ENCODE peak calls at places on chromosomes 4 and X, in nine cellular contexts. W is mammary epithelial cell, D is sigmoid colon, P is aorta, X is cardiac muscle cell, Q is IMR-90, T is Karpas-422, J is pancreas, K is neural progenitor cell. V is an unnamed sample.

GRCh38 chr4:78749972-78750727 is 26.0 kb upstream of the BMP2K start:
- DNase-seq in K (no peak), T (peak), W (no peak), X (no peak), J (no peak), P (no peak), D (no peak), Q (no peak), V (no peak)

GRCh38 chr4:98627883-98628282 is 30.5 kb downstream of the TSPAN5 start:
- DNase-seq in T (no peak), P (no peak), K (no peak), J (no peak), X (no peak), Q (peak), D (no peak), W (peak), V (no peak)

GRCh38 chr4:131644619-131645018 is 1504.5 kb upstream of the PCDH10 start:
- DNase-seq in W (peak), D (no peak), J (no peak), P (no peak), T (no peak), Q (peak), X (peak), K (peak), V (no peak)

GRCh38 chrX:31199051-31199769 is 127.4 kb upstream of the FTHL17 start:
- DNase-seq in J (no peak), W (peak), X (no peak), Q (no peak), D (no peak), P (no peak), K (no peak), T (no peak), V (no peak)

GRCh38 chr4:89064848-89065247 is 7.9 kb upstream of the FAM13A start:
- DNase-seq in X (no peak), W (no peak), P (no peak), Q (no peak), D (no peak), J (no peak), T (no peak), K (no peak), V (no peak)

GRCh38 chr4:13533670-13534343 is 10.5 kb downstream of the NKX3-2 start:
- DNase-seq in X (no peak), J (no peak), P (no peak), W (no peak), D (no peak), Q (no peak), T (no peak), K (no peak), V (no peak)

GRCh38 chr4:15738877-15739276 is 36.0 kb downstream of the BST1 start:
- DNase-seq in W (no peak), D (no peak), K (no peak), J (no peak), X (no peak), P (no peak), T (no peak), Q (peak), V (no peak)

GRCh38 chrX:63013549-63013948 is 337.6 kb downstream of the SPIN4 start:
- DNase-seq in D (no peak), X (no peak), W (no peak), J (no peak), K (no peak), P (no peak), Q (no peak), T (no peak), V (no peak)

GRCh38 chr4:48570646-48571220 is 80.7 kb downstream of the ZAR1 start:
- DNase-seq in P (no peak), J (no peak), D (no peak), X (no peak), K (no peak), T (no peak), Q (peak), W (peak), V (no peak)

GRCh38 chrX:43970528-43970927 is 2.7 kb downstream of the NDP start:
- DNase-seq in W (peak), D (no peak), K (no peak), X (no peak), T (no peak), Q (peak), P (no peak), J (no peak), V (no peak)

GRCh38 chr4:4857001-4857808 is 2.3 kb upstream of the MSX1 start:
- DNase-seq in T (no peak), J (no peak), W (no peak), Q (no peak), X (no peak), D (peak), P (no peak), K (no peak), V (no peak)
- H3K4me3 ChIP-seq in T (no peak), J (peak), W (no peak), Q (no peak), X (peak), D (peak), P (peak), K (no peak), V (peak)

GRCh38 chrX:148203531-148203930 is 222.4 kb downstream of the FMR1NB start:
- DNase-seq in D (no peak), K (no peak), J (no peak), T (no peak), X (no peak), W (no peak), P (no peak), Q (no peak), V (no peak)
- H3K27ac ChIP-seq in D (no peak), K (no peak), J (no peak), T (no peak), X (no peak), W (no peak), P (no peak), Q (no peak), V (no peak)

GRCh38 chrX:47584714-47585113 is 2.5 kb downstream of the TIMP1 start:
- DNase-seq in X (no peak), D (no peak), Q (no peak), J (no peak), K (no peak), T (no peak), P (no peak), W (no peak), V (no peak)
- H3K4me3 ChIP-seq in X (no peak), D (no peak), Q (peak), J (no peak), K (no peak), T (no peak), P (no peak), W (no peak), V (no peak)

GRCh38 chrX:97609357-97609756 is 725.6 kb downstream of the RPA4 start:
- DNase-seq in X (no peak), D (no peak), P (no peak), T (no peak), K (no peak), Q (no peak), W (no peak), J (no peak), V (no peak)

GRCh38 chrX:97605271-97605670 is 721.6 kb downstream of the RPA4 start:
- DNase-seq in X (no peak), P (no peak), D (no peak), Q (no peak), K (no peak), J (no peak), T (no peak), W (no peak), V (no peak)

GRCh38 chrX:97609938-97610337 is 726.2 kb downstream of the RPA4 start:
- DNase-seq in P (no peak), D (no peak), Q (no peak), J (no peak), T (no peak), X (peak), W (no peak), K (no peak), V (no peak)
- H3K27ac ChIP-seq in P (no peak), D (no peak), Q (no peak), J (no peak), T (no peak), X (no peak), W (no peak), K (no peak), V (no peak)

V was measured in gastrocnemius medialis.